ENCODE peak calls at places on chromosomes 3 and 15, in five cellular contexts. F is activated CD4-positive, alpha-beta T cell treated with anti-CD3 and anti-CD28 coated beads, Interleukin-2, amount 50 U/mL, for 24 hours; I is colonic mucosa; J is ELR; D is HCT116. H is an unnamed sample.

GRCh38 chr3:46811615-46812236 is 51.5 kb downstream of the MYL3 start:
- DNase-seq in F (no peak), I (no peak), J (no peak), D (no peak), H (no peak)

GRCh38 chr15:84023636-84024035 is 211.9 kb upstream of the GOLGA6L4 start:
- DNase-seq in F (no peak), I (peak), J (peak), D (peak), H (peak)

GRCh38 chr15:83855956-83856355 is 202.0 kb downstream of the ADAMTSL3 start:
- DNase-seq in F (no peak), I (no peak), J (peak), D (no peak), H (no peak)

GRCh38 chr3:38039101-38039898 is at the start of gene DLEC1:
- DNase-seq in F (peak), I (peak), J (peak), D (no peak), H (no peak)

GRCh38 chr15:58475573-58476524 is 44.1 kb downstream of the LIPC start:
- DNase-seq in F (no peak), I (no peak), J (peak), D (no peak), H (peak)

GRCh38 chr15:70121656-70122297 is 24.1 kb upstream of the TLE3 start:
- DNase-seq in F (no peak), I (peak), J (peak), D (no peak), H (peak)

GRCh38 chr3:16866447-16867025 is 18.2 kb upstream of the PLCL2 start:
- DNase-seq in F (no peak), I (no peak), J (peak), D (no peak), H (no peak)

GRCh38 chr3:150069633-150070032 is 98.9 kb upstream of the PFN2 start:
- DNase-seq in F (no peak), I (no peak), J (no peak), D (no peak), H (no peak)

GRCh38 chr3:8445861-8446260 is 55.8 kb upstream of the LMCD1 start:
- DNase-seq in F (no peak), I (no peak), J (peak), D (no peak), H (peak)

GRCh38 chr3:58532794-58533220 is 4.2 kb downstream of the ACOX2 start:
- DNase-seq in F (peak), I (peak), J (peak), D (peak), H (peak)

GRCh38 chr3:165725296-165725695 is 111.9 kb downstream of the BCHE start:
- DNase-seq in F (no peak), I (no peak), J (peak), D (no peak), H (no peak)

GRCh38 chr15:34031987-34032760 is 6.8 kb downstream of the AVEN start:
- DNase-seq in F (no peak), I (no peak), J (no peak), D (no peak), H (no peak)

GRCh38 chr3:122074621-122075265 is 19.6 kb downstream of the CD86 start:
- DNase-seq in F (no peak), I (no peak), J (no peak), D (no peak), H (no peak)

GRCh38 chr3:196214783-196215441 is 1.4 kb upstream of the SLC51A start:
- DNase-seq in F (no peak), I (no peak), J (peak), D (no peak), H (no peak)

GRCh38 chr3:129690406-129690805 is 83.9 kb upstream of the PLXND1 start:
- DNase-seq in F (no peak), I (peak), J (peak), D (peak), H (peak)

GRCh38 chr3:115227461-115227860 is 80.4 kb upstream of the ZBTB20 start:
- DNase-seq in F (no peak), I (no peak), J (no peak), D (no peak), H (no peak)

GRCh38 chr3:172040078-172040975 is 949 bp downstream of the FNDC3B start:
- DNase-seq in F (peak), I (peak), J (peak), D (peak), H (peak)

GRCh38 chr3:155934215-155934614 is 63.8 kb downstream of the GMPS start:
- DNase-seq in F (no peak), I (no peak), J (no peak), D (no peak), H (no peak)

GRCh38 chr15:100687532-100688215 is 85.3 kb downstream of the ASB7 start:
- DNase-seq in F (no peak), I (no peak), J (peak), D (no peak), H (peak)